ENCODE peak calls at places on chromosomes 2 and 18, in seven cellular contexts. S is GM23248, Q is H1, G is keratinocyte, B is GM23338, O is astrocyte, W is HepG2. F is an unnamed sample. For H4K20me1, the result is how much of the 10 kb centered on the place peaks cover.

GRCh38 chr18:77339623-77340022 is 90.0 kb downstream of the GALR1 start:
- DNase-seq in G (no peak), Q (no peak), W (no peak), O (no peak), B (no peak), S (no peak), F (no peak)

GRCh38 chr2:102446936-102447335 is 24.0 kb downstream of the IL18RAP start:
- DNase-seq in S (no peak), G (no peak), O (no peak), B (no peak), Q (no peak), W (no peak), F (no peak)

GRCh38 chr2:54561010-54561409 is 104.9 kb downstream of the SPTBN1 start:
- DNase-seq in B (no peak), O (no peak), W (no peak), Q (no peak), G (no peak), S (no peak), F (no peak)

GRCh38 chr2:16395601-16396000 is 270.0 kb downstream of the CYRIA start:
- DNase-seq in O (no peak), B (no peak), W (no peak), Q (no peak), S (no peak), G (no peak), F (no peak)

GRCh38 chr2:139142252-139142651 is 362.1 kb upstream of the NXPH2 start:
- DNase-seq in S (peak), G (no peak), W (no peak), B (peak), Q (no peak), O (peak), F (peak)

GRCh38 chr2:190701586-190701985 is 52.7 kb downstream of the NAB1 start:
- DNase-seq in O (no peak), S (no peak), B (no peak), W (no peak), Q (no peak), G (no peak), F (no peak)

GRCh38 chr2:12350821-12351220 is 365.9 kb upstream of the TRIB2 start:
- DNase-seq in G (no peak), W (no peak), B (no peak), Q (no peak), O (no peak), S (no peak), F (no peak)

GRCh38 chr2:875687-876615 is 74.7 kb upstream of the SNTG2 start:
- DNase-seq in B (no peak), Q (no peak), W (no peak), O (no peak), S (no peak), G (no peak), F (no peak)

GRCh38 chr2:110871637-110872036 is 139.3 kb downstream of the ACOXL start:
- DNase-seq in B (no peak), O (no peak), Q (no peak), S (no peak), G (no peak), W (no peak), F (no peak)

GRCh38 chr2:224584768-224585204 is 377 bp downstream of the CUL3 start:
- DNase-seq in O (no peak), S (peak), B (peak), W (peak), Q (no peak), G (no peak), F (peak)

GRCh38 chr2:134233733-134234135 is 20.1 kb upstream of the MGAT5 start:
- DNase-seq in G (no peak), B (no peak), O (no peak), S (no peak), W (no peak), Q (no peak), F (no peak)

GRCh38 chr18:46411862-46412690 is 244.9 kb downstream of the LOXHD1 start:
- DNase-seq in Q (no peak), B (peak), G (no peak), W (no peak), O (peak), S (no peak), F (no peak)

GRCh38 chr2:132252191-132252893 is 90.6 kb upstream of the ANKRD30BL start:
- DNase-seq in Q (no peak), W (no peak), G (no peak), S (no peak), O (no peak), B (no peak), F (no peak)

GRCh38 chr18:23032030-23032582 is 99.0 kb downstream of the RBBP8 start:
- DNase-seq in Q (no peak), S (peak), O (peak), G (peak), B (peak), W (no peak), F (peak)

GRCh38 chr18:24600076-24600654 is 139.7 kb downstream of the HRH4 start:
- DNase-seq in S (peak), B (peak), Q (no peak), G (no peak), O (peak), W (peak), F (peak)

GRCh38 chr2:99150691-99151090 is 4.1 kb downstream of the TSGA10 start:
- DNase-seq in Q (no peak), O (peak), B (no peak), S (peak), G (no peak), W (no peak), F (no peak)

GRCh38 chr2:232473467-232473890 is 14.2 kb downstream of the ECEL1 start:
- DNase-seq in Q (no peak), S (peak), G (no peak), O (peak), B (no peak), W (no peak), F (peak)

GRCh38 chr2:73252238-73253027 is 18.3 kb downstream of the CCT7 start:
- DNase-seq in W (no peak), G (no peak), Q (no peak), O (no peak), S (no peak), B (no peak), F (no peak)
- H4K20me1 ChIP-seq in W (under half), G (under half), Q (under half), O (half or more), S (under half), B (under half), F (under half)

DNA sequence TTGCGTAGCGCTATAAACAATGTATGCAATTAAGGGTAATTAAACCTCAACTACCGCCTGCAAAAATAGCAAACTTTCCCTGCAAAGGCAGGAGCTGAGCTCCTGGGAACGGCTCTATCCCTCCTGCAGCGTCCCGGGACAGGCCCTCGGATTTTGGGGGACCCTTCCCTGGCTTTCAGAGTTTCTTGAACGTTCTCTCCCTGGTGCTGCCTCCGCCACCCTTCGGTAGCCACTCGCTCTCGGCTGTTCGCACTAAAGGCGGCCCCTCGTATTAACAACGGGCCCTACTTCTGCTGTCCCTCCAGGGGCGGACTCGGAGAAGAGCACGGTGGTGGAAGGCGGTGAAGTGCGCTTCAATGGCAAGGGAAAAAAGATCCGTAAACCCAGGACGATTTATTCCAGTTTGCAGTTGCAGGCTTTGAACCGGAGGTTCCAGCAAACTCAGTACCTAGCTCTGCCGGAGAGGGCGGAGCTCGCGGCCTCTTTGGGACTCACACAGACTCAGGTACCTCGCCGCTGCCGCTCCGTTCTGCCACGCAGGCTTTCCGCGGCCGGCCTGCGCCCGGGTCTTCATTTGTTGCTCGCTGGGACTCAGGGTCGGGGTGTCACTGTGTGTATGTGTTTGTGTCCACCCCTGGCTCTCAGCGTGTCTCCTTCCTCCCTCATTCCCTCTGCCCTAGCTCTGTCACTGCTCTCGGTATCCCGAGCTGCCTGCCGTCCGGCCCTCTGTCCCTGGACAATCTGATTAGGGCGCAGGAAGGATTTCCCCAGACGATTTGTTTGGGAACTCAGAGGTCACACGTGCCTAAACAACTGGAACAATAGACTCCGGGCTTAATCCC is 1.3 kb downstream of the DLX1 start:
- DNase-seq in B (peak), G (no peak), S (peak), Q (no peak), W (peak), O (no peak), F (peak)
- H3K4me3 ChIP-seq in B (peak), G (peak), S (peak), Q (peak), W (peak), O (no peak), F (peak)

GRCh38 chr2:10396464-10396863 is 51.7 kb downstream of the ODC1 start:
- DNase-seq in W (no peak), G (no peak), B (no peak), Q (no peak), O (no peak), S (no peak), F (no peak)
- H4K20me1 ChIP-seq in W (under half), G (under half), B (under half), Q (under half), O (under half), S (under half), F (under half)

GRCh38 chr2:9547272-9547991 is 8.2 kb downstream of the ADAM17 start:
- DNase-seq in G (no peak), W (no peak), S (peak), Q (no peak), B (peak), O (peak), F (no peak)
- H3K4me3 ChIP-seq in G (no peak), W (no peak), S (no peak), Q (no peak), B (no peak), O (no peak), F (no peak)

F was measured in PC-3.